ENCODE peak calls at places on chromosome 22, in ten cellular contexts. R is GM23338, H is GM04504, D is head of caudate nucleus, O is amygdala, W is left lobe of liver, U is HT1080, F is NCI-H1048, Z is PC-3, C is GM03348. S is an unnamed sample.

GRCh38 chr22:44033287-44033686 is 9.2 kb downstream of the PARVB start:
- DNase-seq in O (no peak), R (no peak), U (no peak), F (no peak), Z (no peak), W (no peak), C (no peak), D (no peak), H (no peak), S (no peak)

GRCh38 chr22:41799486-41800347 is 762 bp upstream of the CCDC134 start:
- DNase-seq in F (no peak), H (no peak), D (peak; percentile 60), Z (no peak), U (no peak), W (peak; percentile 58), C (peak; percentile 76), R (peak; percentile 43), O (peak; percentile 37), S (peak; percentile 2)

GRCh38 chr22:22394589-22394988 is 114.0 kb downstream of the ZNF280B start:
- DNase-seq in U (no peak), H (no peak), F (no peak), D (no peak), C (no peak), R (no peak), W (peak; percentile 24), O (no peak), Z (no peak), S (no peak)

GRCh38 chr22:36773935-36774334 is 2.0 kb downstream of the IFT27 start:
- DNase-seq in F (no peak), O (no peak), D (no peak), U (peak; percentile 11), C (peak; percentile 49), W (no peak), H (no peak), Z (peak; percentile 66), R (peak; percentile 48), S (peak; percentile 19)

GRCh38 chr22:25782831-25783230 is 40.8 kb downstream of the MYO18B start:
- DNase-seq in Z (no peak), W (no peak), O (no peak), D (no peak), U (no peak), F (no peak), R (no peak), H (no peak), C (no peak), S (no peak)

GRCh38 chr22:37267128-37267587 is 15.2 kb upstream of the CYTH4 start:
- DNase-seq in Z (peak; percentile 57), D (peak; percentile 77), W (no peak), O (no peak), H (no peak), C (peak; percentile 89), U (peak; percentile 42), F (no peak), R (peak; percentile 84), S (no peak)

GRCh38 chr22:19759459-19759993 is 1.1 kb upstream of the TBX1 start:
- DNase-seq in H (no peak), C (peak; percentile 61), R (peak; percentile 54), F (no peak), O (no peak), Z (no peak), U (no peak), D (no peak), W (no peak), S (no peak)

GRCh38 chr22:32528316-32528715 is 53.7 kb downstream of the FBXO7 start:
- DNase-seq in F (no peak), D (peak; percentile 57), O (peak; percentile 33), R (no peak), Z (no peak), H (no peak), C (no peak), U (no peak), W (no peak), S (no peak)

GRCh38 chr22:22593964-22594656 is 35.0 kb upstream of the PRAME start:
- DNase-seq in H (peak; percentile 10), Z (peak; percentile 66), O (no peak), R (peak; percentile 78), U (peak; percentile 42), C (peak; percentile 75), D (peak; percentile 61), W (no peak), F (no peak), S (peak; percentile 43)

GRCh38 chr22:25627271-25627848 is 62.9 kb downstream of the GRK3 start:
- DNase-seq in H (no peak), F (no peak), C (no peak), D (no peak), W (no peak), O (no peak), R (no peak), U (no peak), Z (no peak), S (peak; percentile 4)

S was measured in astrocyte of the spinal cord.